ENCODE peak calls at places on chromosomes 2 and 18, in five cellular contexts. Z is NCI-H1092; B is activated T-helper 1 cell treated with anti-CD3 and anti-CD28 coated beads, Interleukin-2, amount 50 U/mL, for 16 hours; G is NCI-H2081; O is NCI-H69. M is an unnamed sample.

GRCh38 chr2:144211826-144212225 is 308.1 kb downstream of the ZEB2 start:
- DNase-seq in Z (no peak), B (no peak), G (no peak), O (no peak), M (no peak)

GRCh38 chr2:103338819-103339218 is 577.0 kb downstream of the TMEM182 start:
- DNase-seq in Z (no peak), B (no peak), G (no peak), O (no peak), M (no peak)

GRCh38 chr2:133303150-133303549 is 265.1 kb downstream of the NCKAP5 start:
- DNase-seq in Z (no peak), B (no peak), G (no peak), O (no peak), M (no peak)

GRCh38 chr18:45617284-45617683 is 2.0 kb downstream of the SLC14A2 start:
- DNase-seq in Z (no peak), B (no peak), G (no peak), O (no peak), M (no peak)

GRCh38 chr18:45997689-45998088 is 30.6 kb upstream of the EPG5 start:
- DNase-seq in Z (no peak), B (no peak), G (no peak), O (no peak), M (no peak)

GRCh38 chr2:231714639-231715498 is 6.5 kb downstream of the PTMA start:
- DNase-seq in Z (peak; percentile 60), B (peak; percentile 73), G (peak; percentile 77), O (peak; percentile 79), M (peak; percentile 58)

GRCh38 chr2:126890136-126890961 is 8.3 kb upstream of the TEX51 start:
- DNase-seq in Z (no peak), B (no peak), G (no peak), O (no peak), M (no peak)

GRCh38 chr2:28546242-28546641 is 50.4 kb downstream of the PLB1 start:
- DNase-seq in Z (no peak), B (no peak), G (no peak), O (no peak), M (no peak)

GRCh38 chr18:45343365-45343764 is 271.9 kb upstream of the SLC14A2 start:
- DNase-seq in Z (no peak), B (no peak), G (no peak), O (no peak), M (no peak)

GRCh38 chr2:83594261-83594660 is 864.8 kb downstream of the SUCLG1 start:
- DNase-seq in Z (no peak), B (no peak), G (no peak), O (no peak), M (no peak)

GRCh38 chr2:71748227-71748626 is 294.9 kb downstream of the DYSF start:
- DNase-seq in Z (no peak), B (no peak), G (no peak), O (no peak), M (no peak)

GRCh38 chr2:10654069-10654468 is 35.7 kb downstream of the NOL10 start:
- DNase-seq in Z (no peak), B (peak; percentile 18), G (no peak), O (peak; percentile 2), M (no peak)

GRCh38 chr2:138716183-138716582 is 64.0 kb downstream of the NXPH2 start:
- DNase-seq in Z (no peak), B (no peak), G (no peak), O (peak; percentile 20), M (no peak)

GRCh38 chr2:48851161-48851560 is 95.6 kb upstream of the LHCGR start:
- DNase-seq in Z (no peak), B (no peak), G (no peak), O (no peak), M (no peak)

GRCh38 chr18:1273469-1273868 is 368.8 kb downstream of the ADCYAP1 start:
- DNase-seq in Z (no peak), B (no peak), G (no peak), O (no peak), M (no peak)

GRCh38 chr2:111715987-111716900 is 167.7 kb downstream of the ANAPC1 start:
- DNase-seq in Z (no peak), B (no peak), G (no peak), O (no peak), M (peak; percentile 85)

GRCh38 chr2:231318954-231319353 is 76.6 kb upstream of the B3GNT7 start:
- DNase-seq in Z (no peak), B (no peak), G (no peak), O (no peak), M (no peak)